ENCODE peak calls at places on chromosome 2, in six cellular contexts. Y is iPS DF 6.9, O is fibroblast of lung, P is right lobe of liver, X is Peyer's patch, U is mesendoderm. L is an unnamed sample.
A peak's percentile ranks its signal among the peaks of the same experiment; 100 is the strongest.

GRCh38 chr2:9311488-9311887 is 104.9 kb downstream of the ASAP2 start:
- DNase-seq in Y (no peak), O (peak; percentile 85), P (no peak), X (no peak), U (no peak), L (peak; percentile 80)

GRCh38 chr2:9897331-9897737 is 54.1 kb downstream of the TAF1B start:
- DNase-seq in Y (no peak), O (peak; percentile 96), P (no peak), X (no peak), U (peak; percentile 29), L (peak; percentile 93)

GRCh38 chr2:233353769-233354499 is at the start of gene DGKD:
- DNase-seq in Y (no peak), O (peak; percentile 32), P (peak; percentile 69), X (peak; percentile 82), U (peak; percentile 82), L (peak; percentile 83)

GRCh38 chr2:112577756-112578155 is 6.7 kb upstream of the CHCHD5 start:
- DNase-seq in Y (no peak), O (peak; percentile 31), P (no peak), X (no peak), U (peak; percentile 42), L (peak; percentile 40)

GRCh38 chr2:62685986-62686625 is 19.4 kb upstream of the EHBP1 start:
- DNase-seq in Y (no peak), O (no peak), P (no peak), X (no peak), U (no peak), L (no peak)

GRCh38 chr2:229342376-229342775 is 71.3 kb upstream of the PID1 start:
- DNase-seq in Y (peak; percentile 27), O (peak; percentile 35), P (peak; percentile 65), X (no peak), U (peak; percentile 70), L (peak; percentile 54)

GRCh38 chr2:17517481-17518211 is 594 bp downstream of the RAD51AP2 start:
- DNase-seq in Y (no peak), O (no peak), P (no peak), X (no peak), U (no peak), L (no peak)

GRCh38 chr2:225608136-225608535 is 208.6 kb downstream of the NYAP2 start:
- DNase-seq in Y (no peak), O (no peak), P (no peak), X (no peak), U (peak; percentile 13), L (no peak)

GRCh38 chr2:234411793-234412192 is 85.1 kb downstream of the ARL4C start:
- DNase-seq in Y (no peak), O (no peak), P (no peak), X (no peak), U (no peak), L (no peak)

GRCh38 chr2:38232454-38232853 is 144.6 kb downstream of the ATL2 start:
- DNase-seq in Y (no peak), O (no peak), P (no peak), X (no peak), U (no peak), L (no peak)

GRCh38 chr2:231187736-231188505 is 10.5 kb upstream of the ARMC9 start:
- DNase-seq in Y (no peak), O (peak; percentile 70), P (peak; percentile 39), X (no peak), U (no peak), L (peak; percentile 95)

GRCh38 chr2:161681043-161681442 is 56.8 kb downstream of the SLC4A10 start:
- DNase-seq in Y (no peak), O (peak; percentile 5), P (no peak), X (no peak), U (no peak), L (peak; percentile 39)

GRCh38 chr2:9178905-9179571 is 27.6 kb upstream of the ASAP2 start:
- DNase-seq in Y (no peak), O (peak; percentile 90), P (no peak), X (peak; percentile 75), U (no peak), L (no peak)

GRCh38 chr2:5691659-5692529 is at the start of gene SOX11:
- DNase-seq in Y (no peak), O (peak; percentile 96), P (no peak), X (no peak), U (peak; percentile 97), L (peak; percentile 70)

GRCh38 chr2:47346-48218 is 1.3 kb upstream of the FAM110C start:
- DNase-seq in Y (no peak), O (no peak), P (no peak), X (no peak), U (peak; percentile 7), L (no peak)

GRCh38 chr2:160984426-160985077 is 175.7 kb upstream of the TANK start:
- DNase-seq in Y (no peak), O (no peak), P (no peak), X (no peak), U (no peak), L (peak; percentile 84)

GRCh38 chr2:33033524-33034150 is 86.9 kb downstream of the LTBP1 start:
- DNase-seq in Y (no peak), O (peak; percentile 84), P (no peak), X (no peak), U (peak; percentile 61), L (peak; percentile 56)

GRCh38 chr2:102013200-102014040 is 21.7 kb downstream of the IL1R2 start:
- DNase-seq in Y (no peak), O (no peak), P (no peak), X (no peak), U (no peak), L (no peak)

GRCh38 chr2:207662203-207662602 is 37.0 kb upstream of the METTL21A start:
- DNase-seq in Y (no peak), O (no peak), P (no peak), X (no peak), U (no peak), L (no peak)

GRCh38 chr2:13006829-13007715 is 290.3 kb downstream of the TRIB2 start:
- DNase-seq in Y (peak; percentile 74), O (peak; percentile 78), P (peak; percentile 59), X (no peak), U (peak; percentile 86), L (peak; percentile 84)

GRCh38 chr2:105804266-105804665 is 59.6 kb downstream of the NCK2 start:
- DNase-seq in Y (no peak), O (peak; percentile 52), P (no peak), X (no peak), U (no peak), L (no peak)

GRCh38 chr2:85540131-85540587 is 1.2 kb downstream of the MAT2A start:
- DNase-seq in Y (no peak), O (peak; percentile 45), P (no peak), X (no peak), U (peak; percentile 31), L (peak; percentile 43)

GRCh38 chr2:85541753-85542457 is 2.9 kb downstream of the MAT2A start:
- DNase-seq in Y (no peak), O (peak; percentile 43), P (no peak), X (no peak), U (no peak), L (no peak)

GRCh38 chr2:85542777-85543176 is 3.8 kb downstream of the MAT2A start:
- DNase-seq in Y (no peak), O (no peak), P (no peak), X (no peak), U (no peak), L (no peak)

GRCh38 chr2:85539361-85540130 is 578 bp downstream of the MAT2A start:
- DNase-seq in Y (no peak), O (peak; percentile 74), P (peak; percentile 75), X (peak; percentile 80), U (peak; percentile 85), L (peak; percentile 76)

DNA sequence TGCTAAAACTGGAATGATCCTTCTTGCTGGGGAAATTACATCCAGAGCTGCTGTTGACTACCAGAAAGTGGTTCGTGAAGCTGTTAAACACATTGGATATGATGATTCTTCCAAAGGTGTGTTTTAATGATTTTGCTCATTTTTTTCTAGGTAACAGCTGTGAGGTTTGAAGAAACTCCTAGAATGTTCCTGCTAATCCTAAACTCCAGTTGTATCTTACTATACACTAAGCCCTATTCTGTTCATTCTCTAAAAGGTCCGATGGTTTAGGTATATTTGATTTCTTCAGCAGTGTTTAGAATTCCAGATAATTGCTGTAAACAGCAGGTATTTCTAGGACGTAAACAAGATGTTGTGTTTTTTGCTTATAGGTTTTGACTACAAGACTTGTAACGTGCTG is 2.3 kb downstream of the MAT2A start:
- DNase-seq in Y (no peak), O (no peak), P (no peak), X (no peak), U (no peak), L (no peak)
- H3K36me3 ChIP-seq in Y (peaks cover 25% of the 10 kb centered on the region), O (peaks cover 18% of the 10 kb centered on the region), P (peaks cover 15% of the 10 kb centered on the region), X (peaks cover 2% of the 10 kb centered on the region), U (peaks cover 13% of the 10 kb centered on the region), L (peaks cover 50% of the 10 kb centered on the region)

DNA sequence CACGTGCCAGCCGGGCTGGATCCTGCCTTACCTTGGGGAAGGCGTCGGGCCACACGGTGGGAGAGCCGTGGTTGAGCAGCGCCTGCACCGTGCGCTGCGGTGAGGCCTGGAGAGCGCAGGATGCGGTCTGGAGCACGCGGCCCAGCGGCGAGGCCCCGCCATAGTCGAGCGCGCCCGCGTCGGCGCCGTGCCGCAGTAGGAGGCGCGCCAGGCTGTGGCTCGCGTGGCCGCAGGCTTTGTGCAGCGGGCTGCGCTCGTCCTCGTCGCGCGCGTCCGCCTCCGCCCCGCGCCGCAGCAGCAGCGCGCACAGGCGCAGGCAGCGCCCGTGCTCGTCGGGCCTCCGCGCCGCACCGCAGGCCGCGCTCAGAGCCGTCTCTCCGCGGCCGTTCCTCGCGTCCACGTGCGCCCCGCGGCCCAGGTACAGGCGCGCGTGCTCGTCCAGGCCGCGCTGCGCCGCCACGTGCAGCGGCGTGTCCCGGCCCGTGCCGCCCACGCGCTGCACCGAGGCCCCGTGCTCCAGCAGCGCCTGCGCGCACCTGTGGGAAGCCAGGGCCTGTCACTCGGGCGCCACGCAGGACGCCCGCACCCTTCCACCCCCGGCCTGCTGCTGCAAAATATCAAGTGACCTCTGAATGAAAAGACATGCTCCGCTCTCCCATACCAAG is 46.3 kb upstream of the GBX2 start:
- DNase-seq in Y (no peak), O (no peak), P (no peak), X (no peak), U (no peak), L (no peak)
- H3K27me3 ChIP-seq in Y (no peaks in the 10 kb centered on the region), O (no peaks in the 10 kb centered on the region), P (no peaks in the 10 kb centered on the region), X (no peaks in the 10 kb centered on the region), U (no peaks in the 10 kb centered on the region), L (no peaks in the 10 kb centered on the region)

DNA sequence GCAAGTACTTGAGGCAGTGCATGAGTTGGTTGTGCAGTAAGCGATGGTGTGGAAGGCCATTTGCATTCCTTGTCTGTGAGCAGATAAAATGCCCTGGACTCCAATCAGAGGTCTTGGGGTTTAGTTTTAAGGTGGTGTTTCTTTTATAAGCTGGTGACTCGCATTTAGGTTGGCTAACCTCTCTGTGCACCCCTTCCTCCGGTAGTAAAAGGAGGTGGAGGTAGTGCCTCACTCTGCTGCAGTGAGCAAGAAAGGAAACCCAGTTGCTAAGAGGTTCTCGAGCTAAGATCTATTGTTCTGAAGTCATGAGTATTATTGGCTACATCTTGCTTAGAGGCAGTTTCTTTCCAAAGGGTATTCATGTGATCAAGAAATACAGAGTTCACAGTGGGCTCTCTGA is 74.3 kb upstream of the EML6 start:
- DNase-seq in Y (no peak), O (no peak), P (no peak), X (no peak), U (no peak), L (no peak)
- H3K36me3 ChIP-seq in Y (peaks cover 53% of the 10 kb centered on the region), O (peaks cover 32% of the 10 kb centered on the region), P (peaks cover 27% of the 10 kb centered on the region), X (peaks cover 3% of the 10 kb centered on the region), U (peaks cover 12% of the 10 kb centered on the region), L (peaks cover 96% of the 10 kb centered on the region)

DNA sequence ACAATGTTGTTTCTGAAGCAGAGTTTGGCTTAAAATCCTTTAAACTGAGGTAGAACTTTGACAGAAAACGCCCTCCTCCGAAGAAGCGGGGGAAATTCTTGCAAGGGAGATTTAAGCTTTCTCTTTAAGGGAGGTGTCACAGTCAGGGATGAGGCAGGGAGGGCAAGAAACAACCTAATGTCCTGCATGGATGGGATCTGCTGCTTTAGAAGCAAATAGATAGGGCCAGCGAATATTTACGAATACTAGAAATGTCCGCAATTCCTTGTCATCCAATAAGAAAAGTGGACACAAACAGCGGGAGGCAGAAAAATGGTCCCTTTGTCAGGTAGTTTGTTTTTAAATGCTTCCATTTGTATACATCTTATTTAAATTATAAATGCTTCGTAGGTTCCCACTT is 12.0 kb downstream of the MEIS1 start:
- DNase-seq in Y (no peak), O (peak; percentile 62), P (no peak), X (no peak), U (no peak), L (no peak)
- H3K27me3 ChIP-seq in Y (peaks cover 34% of the 10 kb centered on the region), O (no peaks in the 10 kb centered on the region), P (no peaks in the 10 kb centered on the region), X (no peaks in the 10 kb centered on the region), U (peaks cover 28% of the 10 kb centered on the region), L (no peaks in the 10 kb centered on the region)

L was measured in cardiac muscle cell.